ENCODE peak calls at places on chromosomes 12 and 14, in nine cellular contexts. G is HCT116, H is coronary artery, B is Caco-2, C is iPS DF 6.9, P is HepG2, D is thoracic aorta, T is A549, K is heart left ventricle. M is an unnamed sample.

GRCh38 chr14:92753250-92753649 is 4.8 kb upstream of the LGMN start:
- DNase-seq in P (no peak), H (no peak), B (no peak), D (no peak), C (no peak), T (no peak), K (peak; percentile 52), G (no peak), M (no peak)

GRCh38 chr14:31934767-31935266 is 142.3 kb upstream of the ARHGAP5 start:
- DNase-seq in G (peak; percentile 58), P (peak; percentile 90), C (no peak), H (no peak), D (no peak), K (peak; percentile 47), T (peak; percentile 45), B (peak; percentile 69), M (peak; percentile 67)

GRCh38 chr12:49969027-49969426 is 3.7 kb upstream of the AQP6 start:
- DNase-seq in K (no peak), B (no peak), P (no peak), C (no peak), G (no peak), T (no peak), D (no peak), H (peak; percentile 70), M (no peak)

GRCh38 chr14:20934148-20934762 is 21.0 kb upstream of the RNASE2 start:
- DNase-seq in G (peak; percentile 62), C (peak; percentile 48), B (peak; percentile 8), K (peak; percentile 33), P (no peak), H (no peak), T (peak; percentile 19), D (no peak), M (peak; percentile 4)

GRCh38 chr12:117047810-117048584 is 51.2 kb downstream of the TESC start:
- DNase-seq in B (peak; percentile 64), K (peak; percentile 77), P (peak; percentile 92), C (no peak), H (no peak), T (no peak), G (no peak), D (no peak), M (no peak)

GRCh38 chr14:74299061-74299545 is 3.6 kb downstream of the ABCD4 start:
- DNase-seq in B (no peak), D (no peak), C (no peak), P (no peak), K (no peak), T (no peak), G (peak; percentile 22), H (no peak), M (peak; percentile 12)

GRCh38 chr14:57462551-57462950 is 31.1 kb downstream of the CCDC198 start:
- DNase-seq in D (no peak), B (no peak), K (no peak), T (peak; percentile 31), P (no peak), H (no peak), C (no peak), G (no peak), M (peak; percentile 54)

GRCh38 chr12:129052373-129052772 is 199.1 kb downstream of the GLT1D1 start:
- DNase-seq in B (no peak), C (no peak), P (no peak), D (no peak), K (no peak), T (no peak), G (no peak), H (no peak), M (peak; percentile 37)

GRCh38 chr14:22882529-22883190 is 362 bp upstream of the REM2 start:
- DNase-seq in D (no peak), K (no peak), H (no peak), C (no peak), G (peak; percentile 39), T (no peak), B (peak; percentile 48), P (no peak), M (peak; percentile 74)

GRCh38 chr12:42589465-42590323 is at the start of gene PRICKLE1:
- DNase-seq in T (peak; percentile 24), C (no peak), B (peak; percentile 61), D (no peak), H (peak; percentile 77), K (peak; percentile 60), G (no peak), P (no peak), M (no peak)
- H3K4me3 ChIP-seq in T (peak within 1 kb of the TSS; percentile 73), C (peak within 1 kb of the TSS; percentile 75), B (peak within 1 kb of the TSS; percentile 47), D (peak within 1 kb of the TSS; percentile 92), H (peak within 1 kb of the TSS; percentile 86), K (peak within 1 kb of the TSS; percentile 84), G (peak within 1 kb of the TSS; percentile 70), P (peak within 1 kb of the TSS; percentile 34), M (peak within 1 kb of the TSS; percentile 84)

GRCh38 chr12:120445911-120446909 is at the start of the genes GATC and TRIAP1:
- DNase-seq in G (peak; percentile 71), C (no peak), K (peak; percentile 85), P (peak; percentile 71), D (no peak), H (peak; percentile 86), B (peak; percentile 90), T (peak; percentile 72), M (peak; percentile 70)
- H3K4me3 ChIP-seq in G (peak within 1 kb of the TSS; percentile 95), C (peak within 1 kb of the TSS; percentile 82), K (peak within 1 kb of the TSS; percentile 99), P (peak within 1 kb of the TSS; percentile 81), D (peak within 1 kb of the TSS; percentile 79), H (peak within 1 kb of the TSS; percentile 75), B (peak within 1 kb of the TSS; percentile 67), T (peak within 1 kb of the TSS; percentile 84), M (peak within 1 kb of the TSS; percentile 97)

DNA sequence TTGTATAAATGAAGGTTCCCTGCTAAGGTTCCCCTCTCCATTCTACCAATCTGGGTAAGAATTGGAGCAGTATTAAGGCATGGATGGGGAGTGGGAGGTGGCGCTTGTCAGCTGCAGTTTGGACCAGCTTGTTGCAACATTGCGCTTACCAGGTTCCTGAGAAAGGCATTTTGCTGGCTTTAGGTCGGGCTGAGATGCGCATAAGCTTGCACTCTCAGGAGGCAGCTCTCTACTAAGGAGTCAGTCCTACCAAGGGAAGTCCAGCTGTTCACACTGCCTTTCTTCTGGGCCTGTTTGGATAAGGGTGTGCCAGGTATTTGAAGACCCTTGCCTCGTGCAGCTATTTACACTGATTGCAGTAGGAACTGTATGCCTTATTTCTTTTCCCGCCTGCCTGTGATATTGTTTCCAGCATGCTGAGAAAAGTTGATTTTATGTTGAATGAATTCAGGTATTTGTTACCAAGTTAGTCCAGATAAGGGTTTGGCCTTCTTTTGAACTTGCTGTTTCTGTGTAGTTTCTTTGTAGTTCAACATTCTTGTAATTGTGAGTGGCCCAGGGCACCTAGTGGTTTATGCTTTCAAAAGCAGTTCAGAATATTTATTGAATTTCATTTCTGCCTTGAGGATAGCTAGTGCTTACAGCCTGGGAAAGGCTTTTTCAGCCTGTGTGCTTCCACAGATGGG is 2.6 kb downstream of the MLEC start:
- DNase-seq in D (no peak), B (no peak), T (no peak), G (no peak), K (no peak), P (peak; percentile 41), C (no peak), H (no peak), M (no peak)
- H3K4me3 ChIP-seq in D (peak overlapping the region; percentile 93), B (peak overlapping the region; percentile 90), T (peak overlapping the region; percentile 97), G (no peak overlapping the region), K (peak overlapping the region; percentile 98), P (peak overlapping the region; percentile 86), C (no peak overlapping the region), H (peak overlapping the region; percentile 90), M (no peak overlapping the region)

DNA sequence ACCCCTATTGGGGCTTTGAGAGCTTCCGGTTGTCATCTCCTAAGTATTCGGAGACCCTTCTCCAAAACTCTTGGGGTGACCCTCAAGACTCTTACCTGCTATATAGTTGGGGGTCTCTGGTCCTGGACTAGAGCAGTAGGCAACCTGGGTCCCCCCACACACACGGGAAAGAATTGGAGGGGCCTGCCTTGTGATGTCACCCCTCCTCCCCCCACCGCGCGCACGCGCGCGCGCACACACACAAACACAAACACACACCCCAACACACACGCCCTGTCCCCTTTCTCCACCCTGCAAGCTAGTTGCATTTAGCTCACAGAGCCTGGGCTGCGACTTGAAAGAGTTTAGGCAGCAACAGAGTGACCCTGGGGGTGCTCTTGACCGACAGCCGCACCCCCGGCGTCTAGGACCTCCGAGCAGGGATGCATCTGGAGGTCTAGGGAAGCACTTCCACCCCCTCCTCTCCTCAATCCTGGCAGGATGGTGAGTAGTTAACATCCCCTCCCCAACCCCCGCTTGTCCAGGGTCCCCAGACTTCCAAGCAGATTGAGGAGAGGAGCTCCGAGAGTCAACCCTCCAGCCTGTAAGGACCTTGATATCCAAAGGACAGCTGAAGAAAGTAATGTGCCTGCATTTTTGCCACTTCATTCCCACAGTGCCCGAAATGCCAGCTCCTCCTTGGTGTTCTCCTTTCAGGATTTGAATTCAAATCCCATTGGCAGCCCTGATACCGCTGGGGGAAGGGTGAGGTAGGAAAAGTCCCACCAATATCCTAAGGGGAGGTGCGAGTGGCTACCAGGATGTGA is 1.4 kb upstream of the DNAJC14 start:
- DNase-seq in C (no peak), D (no peak), H (peak; percentile 87), B (peak; percentile 53), G (no peak), P (peak; percentile 45), T (peak; percentile 40), K (peak; percentile 84), M (no peak)
- H3K4me3 ChIP-seq in C (peak overlapping the region; percentile 54), D (peak overlapping the region; percentile 79), H (peak overlapping the region; percentile 95), B (peak overlapping the region; percentile 76), G (peak overlapping the region; percentile 97), P (peak overlapping the region; percentile 79), T (peak overlapping the region; percentile 80), K (peak overlapping the region; percentile 90), M (peak overlapping the region; percentile 73)

GRCh38 chr14:69464379-69464778 is 20.1 kb upstream of the PLEKHD1 start:
- DNase-seq in T (no peak), K (no peak), H (no peak), P (no peak), B (no peak), G (no peak), D (no peak), C (no peak), M (no peak)
- H3K4me3 ChIP-seq in T (no peak overlapping the region), K (no peak overlapping the region), H (no peak overlapping the region), P (no peak overlapping the region), B (no peak overlapping the region), G (no peak overlapping the region), D (no peak overlapping the region), C (no peak overlapping the region), M (no peak overlapping the region)

GRCh38 chr12:13455765-13456164 is 259.2 kb downstream of the EMP1 start:
- DNase-seq in P (no peak), K (no peak), G (no peak), C (no peak), T (no peak), H (no peak), D (no peak), B (no peak), M (no peak)
- H3K4me3 ChIP-seq in P (no peak overlapping the region), K (no peak overlapping the region), G (no peak overlapping the region), C (no peak overlapping the region), T (no peak overlapping the region), H (no peak overlapping the region), D (no peak overlapping the region), B (no peak overlapping the region), M (no peak overlapping the region)